ENCODE peak calls at places on chromosome 7, in six cellular contexts. I is GM23338, Z is HepG2, W is upper lobe of left lung, C is K562, L is HCT116. T is an unnamed sample. For H3K27me3, the result is how much of the 10 kb centered on the place peaks cover.

GRCh38 chr7:27164381-27165088 is 802 bp downstream of the HOXA9 start:
- ATAC-seq in I (peak), Z (peak), W (no peak), C (peak), L (no peak), T (no peak)

GRCh38 chr7:107579546-107579880 is 533 bp upstream of the BCAP29 start:
- ATAC-seq in I (peak), Z (peak), W (no peak), C (peak), L (peak), T (peak)

GRCh38 chr7:28078036-28078901 is 102.3 kb downstream of the JAZF1 start:
- ATAC-seq in I (no peak), Z (no peak), W (peak), C (no peak), L (peak), T (no peak)

GRCh38 chr7:106217089-106217542 is 67.7 kb downstream of the NAMPT start:
- ATAC-seq in I (no peak), Z (no peak), W (peak), C (peak), L (peak), T (peak)

GRCh38 chr7:75971961-75972763 is 22.2 kb downstream of the TMEM120A start:
- ATAC-seq in I (peak), Z (peak), W (peak), C (peak), L (peak), T (peak)

GRCh38 chr7:94378396-94378795 is 16.3 kb upstream of the COL1A2 start:
- ATAC-seq in I (no peak), Z (no peak), W (no peak), C (no peak), L (no peak), T (no peak)

GRCh38 chr7:44466300-44467216 is 23.9 kb downstream of the NUDCD3 start:
- ATAC-seq in I (no peak), Z (no peak), W (no peak), C (no peak), L (no peak), T (no peak)

GRCh38 chr7:40979296-40979695 is 723.6 kb downstream of the INHBA start:
- ATAC-seq in I (no peak), Z (no peak), W (no peak), C (no peak), L (no peak), T (no peak)

GRCh38 chr7:6271091-6271658 is 1.2 kb downstream of the CYTH3 start:
- ATAC-seq in I (peak), Z (no peak), W (peak), C (peak), L (peak), T (peak)

GRCh38 chr7:55438765-55439525 is 73.8 kb downstream of the LANCL2 start:
- ATAC-seq in I (peak), Z (peak), W (peak), C (no peak), L (no peak), T (no peak)

GRCh38 chr7:31963569-31964175 is 106.5 kb downstream of the PDE1C start:
- ATAC-seq in I (no peak), Z (no peak), W (no peak), C (no peak), L (no peak), T (no peak)

GRCh38 chr7:138565451-138566114 is 105.5 kb downstream of the TRIM24 start:
- ATAC-seq in I (no peak), Z (peak), W (no peak), C (peak), L (no peak), T (no peak)

GRCh38 chr7:99210265-99210970 is 2.5 kb upstream of the KPNA7 start:
- ATAC-seq in I (no peak), Z (peak), W (peak), C (no peak), L (no peak), T (no peak)

GRCh38 chr7:121285066-121285667 is 43.6 kb upstream of the WNT16 start:
- ATAC-seq in I (no peak), Z (no peak), W (no peak), C (peak), L (no peak), T (no peak)

GRCh38 chr7:44595934-44596635 is 10.3 kb upstream of the OGDH start:
- ATAC-seq in I (no peak), Z (peak), W (no peak), C (peak), L (no peak), T (no peak)

GRCh38 chr7:135833642-135834041 is 85.0 kb upstream of the FAM180A start:
- ATAC-seq in I (no peak), Z (no peak), W (no peak), C (no peak), L (no peak), T (no peak)

GRCh38 chr7:123716877-123717276 is 31.9 kb downstream of the WASL start:
- ATAC-seq in I (no peak), Z (no peak), W (no peak), C (no peak), L (no peak), T (no peak)

GRCh38 chr7:112108984-112109383 is 97.2 kb downstream of the DOCK4 start:
- ATAC-seq in I (peak), Z (no peak), W (no peak), C (no peak), L (no peak), T (no peak)

GRCh38 chr7:112110175-112110574 is 96.0 kb downstream of the DOCK4 start:
- ATAC-seq in I (no peak), Z (no peak), W (no peak), C (no peak), L (no peak), T (no peak)

GRCh38 chr7:112110651-112111050 is 95.5 kb downstream of the DOCK4 start:
- ATAC-seq in I (no peak), Z (no peak), W (no peak), C (peak), L (no peak), T (no peak)

GRCh38 chr7:112116894-112117293 is 89.3 kb downstream of the DOCK4 start:
- ATAC-seq in I (no peak), Z (no peak), W (no peak), C (no peak), L (no peak), T (no peak)

DNA sequence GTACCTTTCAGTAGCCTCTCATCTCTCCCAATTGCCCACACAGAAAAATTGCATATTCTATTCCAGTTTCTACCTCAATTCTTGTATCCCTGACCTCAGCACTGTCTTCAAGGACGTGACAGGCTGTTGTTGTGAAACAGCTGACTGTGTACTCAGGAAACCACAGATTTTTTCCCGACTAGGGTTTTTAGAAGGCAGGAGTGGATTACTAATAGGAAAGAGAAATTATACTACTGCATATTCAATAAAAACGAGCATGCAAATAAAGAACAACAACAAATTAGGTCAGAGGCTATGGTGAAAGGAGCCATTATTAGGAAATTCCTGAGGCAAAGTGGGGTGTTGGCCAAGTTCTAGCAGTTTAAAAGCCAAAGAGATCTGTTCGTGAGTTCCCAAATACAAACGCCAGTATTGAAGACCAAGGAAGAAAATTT is 93.4 kb downstream of the DOCK4 start:
- ATAC-seq in I (no peak), Z (no peak), W (peak), C (no peak), L (no peak), T (peak)
- TF ChIP-seq POLR2AphosphoS5 in I (no peak), Z (no peak), W (peak), C (no peak), L (no peak), T (peak)

GRCh38 chr7:157686285-157686894 is 349.6 kb downstream of the DNAJB6 start:
- ATAC-seq in I (no peak), Z (no peak), W (no peak), C (no peak), L (no peak), T (no peak)

GRCh38 chr7:157684596-157685429 is 348.0 kb downstream of the DNAJB6 start:
- ATAC-seq in I (no peak), Z (no peak), W (no peak), C (no peak), L (no peak), T (no peak)

GRCh38 chr7:157684157-157684595 is 347.4 kb downstream of the DNAJB6 start:
- ATAC-seq in I (no peak), Z (no peak), W (no peak), C (no peak), L (no peak), T (no peak)

GRCh38 chr7:157687158-157687557 is 350.4 kb downstream of the DNAJB6 start:
- ATAC-seq in I (no peak), Z (no peak), W (no peak), C (no peak), L (no peak), T (no peak)

GRCh38 chr7:157685430-157686284 is 348.9 kb downstream of the DNAJB6 start:
- ATAC-seq in I (no peak), Z (no peak), W (no peak), C (no peak), L (no peak), T (no peak)
- H3K27me3 ChIP-seq in I (half or more), Z (under half), W (under half), C (under half), L (under half), T (half or more)

DNA sequence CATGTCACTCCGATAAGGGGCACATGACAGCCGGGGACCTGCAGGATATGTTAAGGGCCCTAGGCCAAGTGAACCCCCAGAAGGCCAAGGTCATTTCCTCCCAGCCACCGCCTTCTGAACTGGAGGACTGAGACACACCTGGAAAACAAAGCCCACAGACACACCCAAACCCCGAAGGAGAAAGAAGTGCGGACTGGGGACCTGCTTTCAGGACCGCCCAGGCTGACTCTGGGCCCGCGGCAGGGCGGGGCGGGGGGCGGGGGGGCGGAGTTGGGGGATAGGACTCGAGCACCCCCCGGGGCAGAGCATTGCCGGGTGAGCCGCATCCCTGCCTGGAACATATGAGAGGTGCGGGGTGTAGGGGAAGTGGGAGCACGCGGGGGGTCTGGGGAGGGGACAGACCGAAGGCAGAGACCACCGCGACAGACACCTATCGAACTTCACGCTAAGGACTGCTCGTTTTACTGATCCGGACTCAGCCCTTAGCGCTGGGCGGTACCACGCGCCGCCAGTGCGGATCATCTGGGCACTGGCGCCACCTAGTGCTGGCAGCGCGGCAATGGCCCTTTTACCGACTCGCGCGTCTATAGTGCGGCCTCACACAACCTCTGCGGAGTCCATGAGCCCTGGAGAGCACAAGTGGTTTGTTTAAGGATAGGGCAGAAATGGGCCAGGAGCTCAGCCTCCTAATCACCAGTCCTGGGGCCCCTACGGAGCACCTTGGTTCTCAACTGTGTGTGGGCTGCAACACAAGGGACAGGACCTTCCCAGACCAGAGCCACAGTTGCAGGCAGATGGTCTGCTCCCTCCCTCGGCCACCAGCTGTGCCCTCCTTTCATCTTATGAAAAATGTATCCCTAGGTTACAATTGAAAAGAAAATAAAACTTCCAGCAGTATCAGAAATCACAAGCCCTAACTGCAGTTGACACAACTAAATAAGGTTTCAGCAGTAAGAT is 157.6 kb downstream of the HERPUD2 start:
- ATAC-seq in I (peak), Z (peak), W (peak), C (peak), L (peak), T (peak)
- TF ChIP-seq POLR2AphosphoS5 in I (no peak), Z (no peak), W (no peak), C (no peak), L (peak), T (no peak)

DNA sequence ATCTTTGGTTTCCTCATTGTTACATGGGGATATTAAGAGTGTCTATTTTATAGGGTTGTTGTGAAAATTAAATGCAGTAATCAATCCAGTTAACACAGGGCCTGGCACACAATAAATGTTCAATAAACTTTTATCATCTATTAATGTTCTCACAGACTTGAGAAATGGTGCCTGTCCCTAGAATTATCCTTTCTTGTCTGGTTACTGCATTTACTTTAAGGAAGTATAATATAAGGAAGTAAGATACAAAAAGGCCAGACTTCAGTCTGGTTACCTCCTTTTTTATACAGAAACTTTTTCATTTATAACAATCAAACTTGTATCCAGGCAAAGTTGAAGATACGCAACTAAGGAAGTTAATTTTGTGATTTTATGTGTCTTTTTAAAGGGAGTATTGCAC is 117.0 kb downstream of the LHFPL3 start:
- ATAC-seq in I (no peak), Z (no peak), W (no peak), C (no peak), L (no peak), T (no peak)
- H3K27me3 ChIP-seq in I (under half), Z (under half), W (under half), C (under half), L (under half), T (under half)

DNA sequence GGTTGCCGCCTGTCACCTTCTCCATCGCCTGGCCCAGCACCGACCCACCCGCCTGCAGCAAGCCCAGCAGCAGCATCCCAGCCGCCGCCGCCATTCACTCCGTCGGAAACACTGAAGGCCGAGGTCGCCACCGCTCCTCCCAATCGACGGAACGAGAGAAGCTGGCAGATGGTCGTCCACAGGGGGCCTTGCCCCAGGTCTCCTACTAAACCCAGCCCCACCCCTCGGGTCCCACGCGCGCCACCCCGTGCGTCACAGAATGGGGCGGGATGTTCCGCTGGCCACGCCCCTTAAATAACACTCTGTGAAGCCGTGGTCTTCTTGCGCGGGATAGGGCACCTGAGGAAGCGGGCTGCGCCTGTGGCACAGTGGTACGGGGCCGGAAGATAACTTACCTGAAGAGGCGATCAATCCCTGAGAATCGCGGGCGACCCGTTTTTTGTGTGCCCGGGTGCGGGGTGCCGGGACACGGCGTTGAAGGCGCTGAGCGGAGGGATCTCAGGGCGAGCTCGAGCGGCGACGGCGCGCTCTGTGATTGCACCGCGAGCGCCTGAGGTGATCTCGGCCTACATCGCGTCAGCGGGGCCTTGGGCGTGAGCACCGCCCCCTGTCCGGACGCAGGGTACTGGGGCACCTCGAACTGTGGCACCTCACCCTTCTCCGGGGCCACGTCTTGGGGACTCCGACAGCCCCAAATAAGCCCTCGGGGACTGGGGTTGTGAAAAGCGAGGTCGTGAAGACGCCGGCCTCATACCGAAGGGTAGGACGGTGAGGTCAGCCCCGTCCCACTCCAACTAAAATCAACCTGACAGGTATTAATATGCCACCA is at the start of gene CYP51A1:
- ATAC-seq in I (peak), Z (peak), W (peak), C (peak), L (peak), T (peak)
- TF ChIP-seq POLR2AphosphoS5 in I (peak), Z (peak), W (peak), C (peak), L (peak), T (peak)

GRCh38 chr7:158266817-158267736 is 320.5 kb downstream of the PTPRN2 start:
- ATAC-seq in I (no peak), Z (no peak), W (no peak), C (no peak), L (no peak), T (no peak)

GRCh38 chr7:158266426-158266816 is 321.2 kb downstream of the PTPRN2 start:
- ATAC-seq in I (no peak), Z (no peak), W (no peak), C (no peak), L (no peak), T (no peak)

GRCh38 chr7:158263964-158264748 is 323.5 kb downstream of the PTPRN2 start:
- ATAC-seq in I (no peak), Z (peak), W (no peak), C (no peak), L (no peak), T (no peak)

GRCh38 chr7:158264881-158265742 is 322.5 kb downstream of the PTPRN2 start:
- ATAC-seq in I (no peak), Z (no peak), W (no peak), C (no peak), L (no peak), T (no peak)

DNA sequence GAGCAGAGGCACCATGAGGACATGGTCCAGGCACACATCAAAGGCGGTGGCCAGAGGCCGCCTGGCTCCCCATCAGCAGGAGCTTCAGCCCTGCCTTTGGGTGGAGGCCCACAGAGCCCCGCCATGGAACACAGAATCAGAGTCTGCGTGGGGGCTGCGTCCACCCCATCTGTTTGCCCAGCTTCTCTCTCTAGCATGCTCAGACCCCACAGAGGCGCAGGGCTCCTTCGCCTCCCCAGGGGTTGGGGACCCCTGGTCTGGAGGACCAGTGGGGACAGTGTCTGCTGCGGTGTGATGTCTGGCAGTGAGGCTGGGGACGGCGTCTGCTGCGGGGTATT is 321.9 kb downstream of the PTPRN2 start:
- ATAC-seq in I (no peak), Z (no peak), W (no peak), C (no peak), L (no peak), T (no peak)
- H3K27me3 ChIP-seq in I (under half), Z (under half), W (under half), C (under half), L (under half), T (under half)

T was measured in gastroesophageal sphincter.